ENCODE peak calls at places on chromosome 1, in nine cellular contexts. K, Y, H, J, N, O, M, Q and G are unnamed samples.

GRCh38 chr1:21509351-21510112 is at the start of gene ALPL:
- DNase-seq in Y (no peak), Q (no peak), H (no peak), J (no peak), O (no peak), M (no peak), K (no peak), N (no peak), G (no peak)

GRCh38 chr1:214862421-214862820 is 220.1 kb upstream of the KCNK2 start:
- DNase-seq in O (no peak), K (no peak), J (no peak), N (no peak), Y (no peak), M (no peak), H (no peak), Q (no peak), G (no peak)

GRCh38 chr1:201190624-201191051 is at the start of gene IGFN1:
- DNase-seq in J (peak; percentile 20), O (no peak), Y (no peak), N (no peak), Q (no peak), H (no peak), K (peak; percentile 43), M (no peak), G (no peak)

GRCh38 chr1:219202567-219202966 is 28.9 kb downstream of the LYPLAL1 start:
- DNase-seq in O (no peak), M (no peak), Y (no peak), N (no peak), K (no peak), J (no peak), Q (no peak), H (no peak), G (no peak)

GRCh38 chr1:240399381-240399780 is 212.6 kb downstream of the GREM2 start:
- DNase-seq in Q (no peak), Y (no peak), O (no peak), H (no peak), N (no peak), M (peak; percentile 26), K (no peak), J (no peak), G (no peak)

GRCh38 chr1:240831922-240832321 is 220.0 kb upstream of the GREM2 start:
- DNase-seq in Y (no peak), O (no peak), K (no peak), M (no peak), Q (no peak), H (no peak), N (no peak), J (no peak), G (no peak)

GRCh38 chr1:80892452-80892995 is 908.2 kb upstream of the ADGRL2 start:
- DNase-seq in O (no peak), J (no peak), Y (no peak), H (no peak), K (no peak), M (no peak), Q (no peak), N (no peak), G (no peak)

GRCh38 chr1:75134939-75135828 is 996 bp downstream of the LHX8 start:
- DNase-seq in Y (no peak), K (peak; percentile 38), Q (no peak), M (peak; percentile 7), O (no peak), N (no peak), J (no peak), H (peak; percentile 51), G (no peak)

GRCh38 chr1:116345830-116346229 is 27.2 kb upstream of the ATP1A1 start:
- DNase-seq in M (no peak), O (no peak), J (no peak), Q (no peak), N (no peak), K (peak; percentile 20), H (no peak), Y (no peak), G (no peak)

GRCh38 chr1:8061210-8061609 is 35.1 kb upstream of the ERRFI1 start:
- DNase-seq in Y (peak; percentile 47), K (no peak), Q (no peak), J (no peak), H (no peak), N (peak; percentile 38), O (no peak), M (peak; percentile 97), G (peak; percentile 60)

GRCh38 chr1:151888972-151889570 is 20.2 kb downstream of the THEM4 start:
- DNase-seq in J (no peak), H (no peak), M (peak; percentile 33), N (no peak), Y (no peak), K (peak; percentile 23), O (no peak), Q (no peak), G (no peak)

GRCh38 chr1:110055493-110056283 is 14.8 kb downstream of the ALX3 start:
- DNase-seq in Y (no peak), M (no peak), O (peak; percentile 51), Q (no peak), H (no peak), N (no peak), K (no peak), J (no peak), G (no peak)

GRCh38 chr1:200367841-200368534 is 41.8 kb downstream of the ZNF281 start:
- DNase-seq in Y (no peak), Q (no peak), J (no peak), K (no peak), N (no peak), O (no peak), M (no peak), H (no peak), G (no peak)

GRCh38 chr1:229003233-229004031 is 267.5 kb upstream of the RAB4A start:
- DNase-seq in M (no peak), Q (no peak), K (no peak), J (peak; percentile 32), H (peak; percentile 92), N (no peak), O (no peak), Y (no peak), G (no peak)

GRCh38 chr1:197440730-197441129 is 172.7 kb downstream of the CRB1 start:
- DNase-seq in Q (no peak), M (no peak), N (no peak), K (no peak), O (no peak), J (no peak), Y (no peak), H (no peak), G (no peak)

GRCh38 chr1:177023249-177023648 is 141.3 kb downstream of the ASTN1 start:
- DNase-seq in M (no peak), N (no peak), J (no peak), Q (no peak), K (no peak), Y (no peak), H (no peak), O (no peak), G (no peak)

GRCh38 chr1:84505167-84506001 is 802 bp upstream of the SPATA1 start:
- DNase-seq in H (peak; percentile 85), O (no peak), K (peak; percentile 87), J (peak; percentile 76), M (no peak), Q (no peak), N (no peak), Y (peak; percentile 46), G (no peak)

DNA sequence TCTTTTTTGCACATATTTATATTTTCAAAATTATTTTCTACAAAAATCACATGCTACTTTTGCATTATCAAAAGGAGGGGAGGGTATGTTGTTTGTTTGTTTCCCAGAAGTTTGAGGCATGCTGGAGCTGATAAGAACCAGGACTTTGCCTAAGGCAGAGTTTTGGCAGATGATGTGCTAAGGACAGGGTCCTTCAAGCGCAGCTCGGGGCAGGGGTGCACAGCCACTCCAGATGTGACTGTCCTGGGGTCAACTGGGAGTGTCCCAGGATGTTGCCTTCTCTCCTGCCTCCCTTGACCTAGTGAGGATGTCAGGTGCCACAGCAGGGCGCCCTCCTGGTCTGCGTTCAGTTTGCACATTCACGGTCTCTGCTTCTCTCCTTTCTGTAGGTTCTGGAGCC is 42.6 kb upstream of the SRRM1 start:
- DNase-seq in Q (no peak), J (no peak), H (no peak), M (no peak), N (no peak), O (no peak), Y (no peak), K (peak; percentile 24), G (no peak)
- TF ChIP-seq EP300 in Q (no peak), J (no peak), H (no peak), M (no peak), N (no peak), O (no peak), Y (no peak), K (no peak), G (no peak)

GRCh38 chr1:94067196-94067595 is 53.8 kb downstream of the ABCA4 start:
- DNase-seq in Y (no peak), N (no peak), Q (no peak), H (no peak), K (no peak), J (no peak), O (no peak), M (no peak), G (no peak)
- H3K27ac ChIP-seq in Y (no peak overlapping the region), N (no peak overlapping the region), Q (no peak overlapping the region), H (no peak overlapping the region), K (no peak overlapping the region), J (no peak overlapping the region), O (no peak overlapping the region), M (peak overlapping the region; percentile 86), G (no peak overlapping the region)

DNA sequence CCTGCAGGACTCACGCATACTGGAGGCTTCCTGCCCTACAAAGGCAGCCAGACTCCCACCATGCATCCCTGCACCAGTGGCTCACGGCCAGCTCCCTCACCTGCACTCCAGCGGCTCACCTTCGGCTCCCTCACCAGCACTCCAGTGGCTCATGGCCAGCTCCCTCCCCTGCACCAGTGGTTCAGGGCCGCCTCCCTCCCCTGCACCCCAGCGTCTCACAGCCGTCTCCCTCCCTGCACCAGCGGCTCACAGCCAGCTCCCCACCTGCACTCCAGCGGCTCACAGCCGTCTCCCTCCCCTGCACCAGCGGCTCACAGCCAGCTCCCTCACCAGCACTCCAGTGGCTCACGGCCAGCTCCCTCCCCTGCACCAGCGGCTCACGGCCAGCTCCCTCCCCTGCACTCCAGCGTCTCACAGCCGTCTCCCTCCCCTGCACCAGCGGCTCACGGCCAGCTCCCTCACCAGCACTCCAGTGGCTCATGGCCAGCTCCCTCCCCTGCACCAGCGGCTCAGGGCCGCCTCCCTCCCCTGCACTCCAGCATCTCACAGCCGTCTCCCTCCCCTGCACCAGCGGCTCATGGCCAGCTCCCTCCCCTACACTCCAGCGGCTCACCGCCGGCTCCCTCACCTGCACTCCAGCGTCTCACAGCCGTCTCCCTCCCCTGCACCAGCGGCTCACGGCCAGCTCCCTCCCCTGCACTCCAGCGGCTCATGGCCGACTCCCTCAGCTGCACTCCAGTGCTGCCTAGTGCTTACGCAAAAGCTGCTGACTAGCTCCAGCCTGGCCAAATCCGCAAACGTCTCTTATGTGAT is 324.5 kb downstream of the NPHP4 start:
- DNase-seq in Q (no peak), O (no peak), H (peak; percentile 52), N (no peak), J (no peak), Y (no peak), M (no peak), K (peak; percentile 52), G (no peak)
- H3K4me3 ChIP-seq in Q (no peak overlapping the region), O (no peak overlapping the region), H (no peak overlapping the region), N (no peak overlapping the region), J (no peak overlapping the region), Y (no peak overlapping the region), M (no peak overlapping the region), K (no peak overlapping the region), G (no peak overlapping the region)

DNA sequence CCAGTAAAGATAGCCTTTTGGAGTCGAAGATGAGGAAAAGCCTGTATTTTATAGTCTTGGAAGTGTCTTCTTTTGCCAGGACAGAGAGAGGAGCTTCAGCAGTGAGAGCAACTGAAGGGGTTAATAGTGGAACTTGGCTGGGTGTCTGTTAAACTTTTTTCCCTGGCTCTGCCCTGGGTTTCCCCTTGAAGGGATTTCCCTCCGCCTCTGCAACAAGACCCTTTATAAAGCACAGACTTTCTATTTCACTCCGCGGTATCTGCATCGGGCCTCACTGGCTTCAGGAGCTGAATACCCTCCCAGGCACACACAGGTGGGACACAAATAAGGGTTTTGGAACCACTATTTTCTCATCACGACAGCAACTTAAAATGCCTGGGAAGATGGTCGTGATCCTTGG is at the start of gene VCAM1:
- DNase-seq in M (no peak), N (peak; percentile 28), Q (peak; percentile 47), Y (no peak), O (no peak), J (no peak), H (no peak), K (no peak), G (no peak)
- TF ChIP-seq EP300 in M (no peak), N (no peak), Q (no peak), Y (no peak), O (no peak), J (no peak), H (no peak), K (no peak), G (no peak)